ENCODE peak calls at places on chromosomes 6 and 20, in six cellular contexts. H is HepG2, W is GM12878, R is A549, G is endothelial cell of umbilical vein, X is K562. S is an unnamed sample.

GRCh38 chr6:118468682-118469465 is 79.2 kb upstream of the PLN start:
- DNase-seq in H (peak), R (peak), X (no peak), W (no peak), G (peak), S (no peak)

GRCh38 chr6:51743999-51744398 is 343.4 kb downstream of the PKHD1 start:
- DNase-seq in W (no peak), X (no peak), G (no peak), H (no peak), R (no peak), S (no peak)

GRCh38 chr6:37492236-37493046 is 7.3 kb downstream of the CCDC167 start:
- DNase-seq in X (no peak), R (no peak), H (no peak), W (no peak), G (no peak), S (no peak)

GRCh38 chr20:59903631-59904030 is 29.8 kb downstream of the SYCP2 start:
- DNase-seq in W (no peak), R (no peak), G (no peak), H (no peak), X (no peak), S (no peak)

GRCh38 chr20:57425150-57426013 is 34.2 kb downstream of the RBM38 start:
- DNase-seq in R (no peak), W (no peak), X (peak), G (no peak), H (no peak), S (peak)

GRCh38 chr6:125944434-125944816 is 12.1 kb upstream of the HINT3 start:
- DNase-seq in H (peak), X (no peak), W (no peak), R (no peak), G (peak), S (peak)

GRCh38 chr6:133623065-133623464 is 265.8 kb upstream of the TCF21 start:
- DNase-seq in H (no peak), W (no peak), R (no peak), X (no peak), G (no peak), S (no peak)

GRCh38 chr6:40210628-40211056 is 276.4 kb upstream of the MOCS1 start:
- DNase-seq in H (no peak), R (no peak), X (no peak), G (no peak), W (no peak), S (no peak)

GRCh38 chr6:21064716-21065340 is 528.7 kb upstream of the SOX4 start:
- DNase-seq in X (no peak), H (no peak), R (no peak), G (peak), W (no peak), S (no peak)

GRCh38 chr6:111195656-111196055 is 108.4 kb downstream of the SLC16A10 start:
- DNase-seq in X (no peak), R (no peak), G (no peak), H (no peak), W (no peak), S (no peak)

GRCh38 chr6:2158596-2159271 is 86.7 kb downstream of the GMDS start:
- DNase-seq in G (no peak), R (peak), W (no peak), X (peak), H (no peak), S (peak)

GRCh38 chr20:57656821-57657536 is 36.8 kb upstream of the ZBP1 start:
- DNase-seq in G (no peak), R (no peak), W (no peak), H (no peak), X (peak), S (no peak)

GRCh38 chr20:58583586-58583985 is 67.5 kb upstream of the STX16 start:
- DNase-seq in W (no peak), R (no peak), X (no peak), H (no peak), G (no peak), S (no peak)

GRCh38 chr6:148324297-148325007 is 18.2 kb upstream of the SASH1 start:
- DNase-seq in X (no peak), G (peak), R (no peak), H (no peak), W (no peak), S (peak)

GRCh38 chr6:156809034-156809433 is 31.9 kb downstream of the ARID1B start:
- DNase-seq in W (peak), X (no peak), G (peak), H (no peak), R (no peak), S (peak)

GRCh38 chr20:62728781-62729300 is 20.2 kb downstream of the NTSR1 start:
- DNase-seq in R (no peak), X (no peak), G (no peak), W (no peak), H (no peak), S (peak)

GRCh38 chr6:44034931-44035345 is 92.3 kb downstream of the MRPL14 start:
- DNase-seq in G (no peak), X (no peak), W (no peak), H (no peak), R (no peak), S (peak)

GRCh38 chr6:24313477-24314141 is 44.2 kb downstream of the DCDC2 start:
- DNase-seq in R (peak), X (no peak), W (no peak), G (peak), H (peak), S (no peak)

GRCh38 chr6:48213076-48213788 is 102.2 kb upstream of the PTCHD4 start:
- DNase-seq in G (no peak), W (no peak), H (peak), X (no peak), R (no peak), S (no peak)

GRCh38 chr20:21808863-21809664 is 103.6 kb downstream of the PAX1 start:
- DNase-seq in X (peak), W (no peak), G (no peak), R (peak), H (peak), S (peak)

GRCh38 chr6:40477246-40478126 is 109.7 kb downstream of the LRFN2 start:
- DNase-seq in W (no peak), G (no peak), H (no peak), X (no peak), R (no peak), S (no peak)

GRCh38 chr20:58294497-58295455 is 14.7 kb upstream of the RAB22A start:
- DNase-seq in R (no peak), X (peak), H (peak), W (no peak), G (no peak), S (no peak)

GRCh38 chr20:51801220-51801991 is 915 bp downstream of the SALL4 start:
- DNase-seq in G (no peak), H (no peak), W (no peak), X (no peak), R (peak), S (no peak)

GRCh38 chr6:25218346-25218745 is 60.8 kb upstream of the CARMIL1 start:
- DNase-seq in G (no peak), W (no peak), R (no peak), H (no peak), X (no peak), S (no peak)

GRCh38 chr20:13430346-13431002 is 208.3 kb downstream of the TASP1 start:
- DNase-seq in X (no peak), W (peak), H (peak), G (no peak), R (no peak), S (peak)

DNA sequence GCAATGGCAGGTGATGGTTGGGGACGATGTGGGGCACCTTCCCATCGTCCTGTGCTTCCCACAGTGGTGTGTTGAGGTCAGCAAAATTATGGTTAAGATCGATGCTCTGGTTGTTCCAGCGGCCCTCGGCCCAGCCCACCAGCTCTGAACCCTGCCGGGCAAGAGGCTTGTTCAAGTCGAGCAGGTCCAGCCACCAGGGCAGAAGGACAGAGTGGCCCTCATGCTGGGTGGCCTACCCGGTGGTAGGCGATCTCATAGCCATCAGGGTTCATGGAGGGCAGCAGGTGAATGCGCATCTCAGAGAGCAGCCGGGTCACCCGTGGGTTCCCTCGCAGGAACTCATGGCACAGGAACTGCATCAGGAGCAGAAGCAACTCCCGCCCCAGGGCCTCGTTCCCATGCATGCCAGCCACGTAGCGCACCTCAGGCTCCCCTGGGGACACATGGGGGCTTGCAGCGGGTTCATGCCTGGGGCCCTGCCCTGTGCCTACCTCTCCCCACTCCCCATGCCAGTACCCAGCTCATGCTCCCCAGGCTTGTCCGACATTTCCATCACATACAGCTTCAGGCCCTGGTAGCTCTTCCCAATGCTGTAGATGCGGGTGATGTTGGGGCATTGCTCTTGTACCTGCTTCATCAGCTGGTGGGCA is 4.3 kb downstream of the CPXM1 start:
- DNase-seq in H (no peak), X (no peak), R (no peak), W (no peak), G (no peak), S (no peak)
- TF ChIP-seq MYC in H (no peak), X (no peak), R (no peak), W (no peak), G (no peak), S (no peak)

GRCh38 chr20:1298888-1299511 is 29.9 kb downstream of the SDCBP2 start:
- DNase-seq in G (no peak), R (no peak), W (no peak), X (no peak), H (no peak), S (no peak)

GRCh38 chr20:1301031-1301529 is 27.9 kb downstream of the SDCBP2 start:
- DNase-seq in R (no peak), X (peak), H (no peak), G (peak), W (no peak), S (peak)

GRCh38 chr20:1300083-1300840 is 28.7 kb downstream of the SDCBP2 start:
- DNase-seq in R (no peak), G (no peak), X (no peak), H (no peak), W (no peak), S (no peak)

GRCh38 chr20:1298166-1298565 is 30.8 kb downstream of the SDCBP2 start:
- DNase-seq in H (no peak), X (no peak), G (no peak), R (no peak), W (no peak), S (no peak)

GRCh38 chr20:1299522-1299921 is 29.4 kb downstream of the SDCBP2 start:
- DNase-seq in X (peak), H (no peak), R (peak), W (no peak), G (no peak), S (peak)
- TF ChIP-seq CTCF in X (peak), H (no peak), R (no peak), W (no peak), G (peak), S (peak)

GRCh38 chr6:6907286-6907685 is 200.5 kb upstream of the RREB1 start:
- DNase-seq in H (no peak), G (no peak), R (no peak), W (no peak), X (no peak), S (no peak)

GRCh38 chr6:6910734-6911295 is 196.9 kb upstream of the RREB1 start:
- DNase-seq in W (no peak), H (no peak), R (no peak), G (no peak), X (no peak), S (no peak)

GRCh38 chr6:6908116-6908515 is 199.6 kb upstream of the RREB1 start:
- DNase-seq in G (no peak), H (no peak), R (no peak), X (no peak), W (no peak), S (no peak)

GRCh38 chr6:6911391-6911790 is 196.4 kb upstream of the RREB1 start:
- DNase-seq in H (no peak), R (no peak), G (no peak), X (no peak), W (no peak), S (no peak)

DNA sequence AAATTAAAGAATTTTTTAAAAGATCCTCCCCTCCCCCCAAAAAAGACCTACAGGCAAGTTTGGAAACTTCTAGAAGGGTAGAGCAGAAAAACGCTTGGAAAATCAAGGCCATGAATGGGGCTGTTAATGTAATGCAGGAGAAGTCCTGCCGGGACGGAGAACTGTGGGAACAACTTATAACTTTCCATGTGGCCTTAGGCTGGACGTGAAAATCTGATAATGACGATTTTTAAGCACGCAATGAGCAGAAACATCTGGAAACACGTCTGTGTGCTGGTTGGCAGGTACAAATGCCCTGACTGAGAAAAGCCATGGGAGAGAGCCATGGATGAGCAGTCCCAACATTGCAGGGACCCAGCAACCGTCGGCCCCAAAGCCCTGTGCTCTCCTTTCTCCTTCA is 198.7 kb upstream of the RREB1 start:
- DNase-seq in G (no peak), X (no peak), R (no peak), H (no peak), W (no peak), S (no peak)
- TF ChIP-seq MYC in G (no peak), X (no peak), R (no peak), H (no peak), W (no peak), S (no peak)

DNA sequence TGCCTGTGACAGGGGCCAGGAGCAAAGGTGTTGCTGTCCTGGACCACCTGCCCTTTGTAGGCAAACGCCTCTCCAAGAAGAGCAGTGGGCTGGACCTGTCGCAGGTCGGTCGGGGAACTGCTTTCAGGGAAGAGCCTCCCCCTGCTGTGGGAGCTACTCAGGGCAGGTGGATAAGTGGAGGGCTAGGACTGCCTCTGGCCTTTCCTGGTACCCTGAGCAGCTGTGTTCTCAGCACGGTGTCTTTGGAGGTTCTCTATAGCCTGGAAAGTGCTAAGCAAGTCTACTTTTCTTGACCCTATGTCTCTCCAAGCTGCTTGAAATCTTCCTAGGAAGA is 35.0 kb downstream of the BPIFB1 start:
- DNase-seq in H (no peak), R (no peak), X (no peak), G (no peak), W (no peak), S (no peak)
- TF ChIP-seq CTCF in H (no peak), R (no peak), X (no peak), G (no peak), W (no peak), S (no peak)

GRCh38 chr6:11350294-11350693 is 117.8 kb upstream of the NEDD9 start:
- DNase-seq in G (no peak), R (no peak), H (peak), W (no peak), X (no peak), S (peak)
- TF ChIP-seq MYC in G (no peak), R (no peak), H (no peak), W (no peak), X (no peak), S (peak)

GRCh38 chr20:17966432-17967312 is 1.9 kb downstream of the SNX5 start:
- DNase-seq in G (peak), W (no peak), R (peak), X (no peak), H (peak), S (peak)
- TF ChIP-seq CTCF in G (peak), W (peak), R (no peak), X (peak), H (no peak), S (no peak)

DNA sequence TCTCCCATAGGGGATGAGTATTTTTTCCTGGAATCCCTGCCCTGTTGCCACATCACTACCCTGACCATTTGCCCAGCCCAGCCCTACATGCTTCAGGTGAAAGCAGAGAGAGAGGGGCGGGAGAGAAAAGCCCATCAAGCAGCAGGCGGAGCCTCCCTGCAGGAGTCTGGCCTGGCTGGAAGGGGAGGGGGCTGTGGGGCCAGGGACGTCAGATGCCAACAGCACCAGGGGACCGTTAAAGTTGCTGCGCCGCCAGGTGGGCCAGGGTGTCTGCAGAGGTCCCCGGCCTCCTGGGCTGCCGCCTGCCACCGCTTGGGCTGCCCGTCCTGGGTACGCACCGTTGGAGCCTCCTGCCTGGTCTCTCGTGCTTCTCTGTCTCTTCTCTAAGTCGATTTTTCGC is 757 bp upstream of the R3HDML start:
- DNase-seq in H (peak), X (no peak), G (no peak), R (no peak), W (no peak), S (no peak)
- TF ChIP-seq MYC in H (no peak), X (no peak), G (no peak), R (no peak), W (no peak), S (no peak)

GRCh38 chr20:10412591-10413408 is 21.2 kb downstream of the MKKS start:
- DNase-seq in H (no peak), X (no peak), G (peak), R (peak), W (no peak), S (no peak)
- TF ChIP-seq CTCF in H (peak), X (no peak), G (peak), R (peak), W (peak), S (no peak)

GRCh38 chr6:170163405-170164170 is 127.3 kb downstream of the DLL1 start:
- DNase-seq in X (no peak), G (no peak), R (no peak), H (no peak), W (no peak), S (no peak)
- TF ChIP-seq MYC in X (no peak), G (no peak), R (no peak), H (no peak), W (no peak), S (no peak)

DNA sequence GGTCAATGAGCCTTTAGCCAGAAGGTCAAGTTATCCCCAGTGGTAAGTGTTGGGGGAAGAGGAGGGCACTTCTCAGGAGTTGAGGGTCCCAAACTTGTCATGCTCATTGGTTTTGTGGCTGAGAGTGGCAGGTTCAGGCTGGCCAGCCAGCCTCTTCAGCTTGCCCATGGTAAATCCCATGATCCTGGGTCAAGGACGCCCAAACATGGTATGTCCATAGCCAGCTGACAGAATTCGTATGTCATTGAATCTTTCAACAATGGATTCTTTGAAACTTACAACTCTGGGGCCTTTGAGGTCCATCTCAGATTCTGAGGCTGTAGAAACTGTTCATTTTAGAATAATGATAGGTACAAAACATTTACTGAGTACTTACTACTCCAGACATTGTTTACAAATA is 36.1 kb upstream of the RSPO4 start:
- DNase-seq in R (no peak), X (no peak), W (no peak), G (no peak), H (peak), S (no peak)
- TF ChIP-seq CTCF in R (no peak), X (no peak), W (no peak), G (no peak), H (no peak), S (no peak)

S was measured in NB4.